ENCODE peak calls at places on chromosome 9, in six cellular contexts. M is K562, A is A549, D is HepG2, Z is GM12878, R is endothelial cell of umbilical vein. Q is an unnamed sample.

GRCh38 chr9:4691794-4692193 is 12.4 kb downstream of the CDC37L1 start:
- DNase-seq in M (no peak), A (no peak), Z (no peak), R (no peak), D (no peak), Q (no peak)

GRCh38 chr9:131500377-131500776 is 2.3 kb upstream of the POMT1 start:
- DNase-seq in R (no peak), A (no peak), Z (no peak), M (no peak), D (no peak), Q (peak)

GRCh38 chr9:36398745-36399144 is 1.3 kb downstream of the RNF38 start:
- DNase-seq in D (no peak), A (no peak), R (no peak), M (no peak), Z (no peak), Q (no peak)

GRCh38 chr9:133976191-133976861 is 15.8 kb downstream of the VAV2 start:
- DNase-seq in Z (no peak), D (no peak), A (no peak), R (no peak), M (no peak), Q (no peak)

GRCh38 chr9:86187121-86187520 is 72.3 kb downstream of the C9orf153 start:
- DNase-seq in Z (no peak), D (peak), A (no peak), R (no peak), M (no peak), Q (no peak)

GRCh38 chr9:9881692-9882091 is 731.1 kb downstream of the PTPRD start:
- DNase-seq in M (no peak), A (no peak), D (no peak), R (no peak), Z (no peak), Q (no peak)

GRCh38 chr9:128146591-128147120 is 2.6 kb upstream of the LCN2 start:
- DNase-seq in M (no peak), D (no peak), R (no peak), A (no peak), Z (no peak), Q (no peak)

GRCh38 chr9:96884443-96884842 is 30.1 kb upstream of the ZNF782 start:
- DNase-seq in Z (no peak), M (peak), A (peak), R (peak), D (peak), Q (no peak)

GRCh38 chr9:77752566-77752965 is 104.4 kb upstream of the GNA14 start:
- DNase-seq in A (no peak), M (no peak), Z (no peak), D (no peak), R (no peak), Q (no peak)

GRCh38 chr9:3385871-3386270 is 139.9 kb downstream of the RFX3 start:
- DNase-seq in D (no peak), M (no peak), A (no peak), Z (peak), R (no peak), Q (no peak)

GRCh38 chr9:117414220-117414905 is 494 bp downstream of the ASTN2 start:
- DNase-seq in M (peak), Z (no peak), R (no peak), A (no peak), D (no peak), Q (no peak)

GRCh38 chr9:31730398-31730797 is 654.0 kb upstream of the ACO1 start:
- DNase-seq in M (no peak), D (no peak), Z (no peak), R (no peak), A (no peak), Q (no peak)

GRCh38 chr9:88980732-88981336 is 10.4 kb upstream of the S1PR3 start:
- DNase-seq in A (no peak), R (no peak), D (no peak), M (no peak), Z (no peak), Q (no peak)

GRCh38 chr9:127934248-127934647 is 3.4 kb downstream of the DPM2 start:
- DNase-seq in D (no peak), A (no peak), Z (no peak), M (no peak), R (no peak), Q (no peak)

GRCh38 chr9:116355153-116355827 is 201.7 kb downstream of the PAPPA start:
- DNase-seq in D (peak), A (no peak), Z (no peak), R (no peak), M (no peak), Q (peak)

GRCh38 chr9:35741740-35742139 is 7.3 kb downstream of the GBA2 start:
- DNase-seq in Z (no peak), R (no peak), D (no peak), M (no peak), A (no peak), Q (peak)

GRCh38 chr9:33297455-33297854 is 7.1 kb downstream of the NFX1 start:
- DNase-seq in M (peak), A (no peak), Z (peak), R (peak), D (no peak), Q (peak)

GRCh38 chr9:89632136-89633135 is 27.6 kb downstream of the GADD45G start:
- DNase-seq in Z (no peak), R (no peak), M (no peak), D (peak), A (no peak), Q (no peak)

GRCh38 chr9:4062966-4063365 is 236.9 kb downstream of the GLIS3 start:
- DNase-seq in M (no peak), Z (no peak), D (no peak), R (no peak), A (no peak), Q (no peak)

GRCh38 chr9:88798476-88798875 is 192.8 kb upstream of the S1PR3 start:
- DNase-seq in M (no peak), A (no peak), D (no peak), R (no peak), Z (no peak), Q (no peak)

GRCh38 chr9:16833285-16833684 is 37.2 kb downstream of the BNC2 start:
- DNase-seq in D (no peak), M (no peak), A (no peak), R (no peak), Z (no peak), Q (no peak)

GRCh38 chr9:69932901-69933300 is 110.7 kb upstream of the MAMDC2 start:
- DNase-seq in A (peak), D (peak), R (peak), M (no peak), Z (no peak), Q (peak)

GRCh38 chr9:70531286-70531685 is 116.8 kb upstream of the KLF9 start:
- DNase-seq in M (no peak), Z (no peak), R (no peak), A (no peak), D (no peak), Q (no peak)

GRCh38 chr9:135209852-135210251 is 122.4 kb downstream of the OLFM1 start:
- DNase-seq in D (no peak), R (no peak), Z (no peak), M (no peak), A (no peak), Q (no peak)

GRCh38 chr9:84397822-84398221 is 57.3 kb upstream of the SLC28A3 start:
- DNase-seq in M (no peak), D (no peak), R (peak), Z (no peak), A (no peak), Q (no peak)

GRCh38 chr9:4748612-4749011 is 7.6 kb upstream of the AK3 start:
- DNase-seq in M (peak), Z (no peak), A (no peak), R (no peak), D (no peak), Q (no peak)

GRCh38 chr9:134545213-134546211 is 96.1 kb upstream of the COL5A1 start:
- DNase-seq in A (no peak), D (no peak), Z (no peak), R (no peak), M (no peak), Q (no peak)

GRCh38 chr9:127979333-127980055 is 1.3 kb downstream of the EEIG1 start:
- DNase-seq in R (peak), M (peak), A (no peak), Z (no peak), D (peak), Q (peak)

GRCh38 chr9:124505901-124506346 is 1.3 kb downstream of the NR5A1 start:
- DNase-seq in R (no peak), D (no peak), Z (no peak), M (no peak), A (no peak), Q (no peak)

GRCh38 chr9:16031486-16031885 is 478.6 kb downstream of the CCDC171 start:
- DNase-seq in Z (no peak), R (no peak), M (no peak), D (no peak), A (no peak), Q (no peak)

GRCh38 chr9:130208600-130209347 is 36.6 kb downstream of the NCS1 start:
- DNase-seq in A (no peak), M (peak), R (no peak), D (no peak), Z (no peak), Q (peak)

GRCh38 chr9:129336130-129336528 is 158.1 kb upstream of the IER5L start:
- DNase-seq in M (no peak), D (no peak), R (no peak), A (no peak), Z (no peak), Q (no peak)

GRCh38 chr9:85248514-85249312 is 493.0 kb downstream of the AGTPBP1 start:
- DNase-seq in D (no peak), Z (no peak), R (no peak), M (no peak), A (no peak), Q (no peak)

GRCh38 chr9:126456396-126456795 is 129.8 kb downstream of the MVB12B start:
- DNase-seq in A (no peak), M (no peak), Z (no peak), R (no peak), D (no peak), Q (no peak)

GRCh38 chr9:37209431-37210386 is 89.3 kb downstream of the ZCCHC7 start:
- DNase-seq in A (no peak), Z (no peak), M (peak), D (peak), R (peak), Q (no peak)

GRCh38 chr9:85543196-85543595 is 198.6 kb downstream of the AGTPBP1 start:
- DNase-seq in D (no peak), A (no peak), M (no peak), Z (no peak), R (no peak), Q (no peak)

GRCh38 chr9:119322137-119322695 is 47.0 kb downstream of the BRINP1 start:
- DNase-seq in A (no peak), R (no peak), Z (no peak), D (peak), M (no peak), Q (peak)

GRCh38 chr9:136118061-136118366 is 661 bp downstream of the TMEM250 start:
- DNase-seq in D (no peak), R (peak), A (no peak), M (no peak), Z (no peak), Q (peak)

GRCh38 chr9:93651521-93651950 is 75.2 kb downstream of the PHF2 start:
- DNase-seq in A (no peak), D (no peak), M (no peak), R (no peak), Z (no peak), Q (no peak)

GRCh38 chr9:125732562-125732961 is 14.6 kb upstream of the PBX3 start:
- DNase-seq in D (no peak), A (no peak), Z (no peak), M (no peak), R (no peak), Q (no peak)

GRCh38 chr9:20012232-20012631 is 223.4 kb upstream of the SLC24A2 start:
- DNase-seq in R (no peak), M (no peak), D (no peak), Z (no peak), A (no peak), Q (no peak)
- TF ChIP-seq MYC in R (no peak), M (no peak), D (no peak), Z (no peak), A (no peak), Q (no peak)

DNA sequence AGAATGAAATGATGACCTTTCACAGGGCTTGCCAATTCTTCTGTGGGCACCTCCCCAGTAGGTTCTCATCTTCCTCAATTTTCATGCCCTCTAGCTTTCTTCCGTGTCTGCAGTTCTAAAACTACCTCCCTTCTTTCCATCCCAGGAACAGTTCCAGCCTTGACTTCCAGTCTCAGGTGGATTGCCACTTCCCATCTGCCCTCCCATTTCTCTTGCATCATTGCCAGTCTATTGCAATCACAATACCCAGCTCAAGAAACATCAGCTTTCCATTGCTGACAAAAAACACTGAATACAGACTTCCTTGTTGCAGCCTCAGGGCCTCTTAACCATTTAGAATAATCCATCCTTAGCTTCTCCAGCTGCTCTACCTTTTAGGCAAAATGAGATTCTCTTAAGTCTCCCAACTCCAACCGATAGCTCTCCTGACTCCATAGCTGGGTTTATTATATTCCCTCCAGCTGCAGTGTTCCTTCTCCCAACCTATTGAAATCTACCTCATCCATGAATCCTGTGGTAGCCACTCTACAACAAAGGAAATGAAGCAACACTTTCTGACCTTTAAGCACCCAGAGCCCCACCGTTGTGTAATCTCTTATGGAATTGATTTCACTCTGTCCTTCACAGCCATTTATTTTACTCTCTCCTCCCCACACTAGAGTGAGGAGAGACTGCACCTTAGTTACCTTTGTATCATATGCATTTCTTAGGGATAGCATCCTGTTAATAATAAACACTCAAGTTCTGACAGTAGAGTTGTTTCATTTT is 75.6 kb upstream of the PCA3 start:
- DNase-seq in M (no peak), Z (no peak), D (peak), R (no peak), A (no peak), Q (no peak)
- TF ChIP-seq POLR2A in M (no peak), Z (no peak), D (no peak), R (no peak), A (no peak), Q (no peak)

GRCh38 chr9:121541256-121541655 is 41.6 kb upstream of the GGTA1 start:
- DNase-seq in R (no peak), M (no peak), Z (no peak), D (no peak), A (no peak), Q (no peak)

GRCh38 chr9:121532881-121533280 is 33.2 kb upstream of the GGTA1 start:
- DNase-seq in M (no peak), Z (no peak), R (no peak), A (no peak), D (no peak), Q (no peak)

GRCh38 chr9:121538221-121538620 is 38.6 kb upstream of the GGTA1 start:
- DNase-seq in R (no peak), D (peak), A (no peak), Z (no peak), M (no peak), Q (no peak)

GRCh38 chr9:121541945-121542344 is 42.3 kb upstream of the GGTA1 start:
- DNase-seq in D (no peak), Z (no peak), M (no peak), A (no peak), R (no peak), Q (no peak)

DNA sequence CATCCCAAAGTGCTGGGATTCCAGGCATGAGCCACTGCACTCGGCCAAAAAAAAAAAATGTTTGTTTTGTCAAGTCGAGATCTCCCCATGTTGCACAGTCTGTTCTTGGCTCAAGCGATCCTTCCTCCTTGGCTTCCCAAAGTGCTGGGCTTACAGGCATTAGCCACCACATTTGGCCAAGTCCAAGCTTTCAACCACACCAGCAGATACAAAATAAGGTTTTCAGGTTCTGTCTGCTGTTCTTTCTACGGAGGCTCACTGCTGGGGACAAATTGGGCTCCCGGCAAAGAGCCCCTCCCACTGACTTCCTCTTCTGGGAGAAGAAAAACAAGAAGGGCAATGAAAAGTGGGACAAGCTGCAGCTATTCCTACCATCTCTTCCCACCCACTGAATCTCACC is 37.6 kb upstream of the GGTA1 start:
- DNase-seq in A (no peak), Z (no peak), D (no peak), M (no peak), R (no peak), Q (no peak)
- TF ChIP-seq MYC in A (no peak), Z (no peak), D (no peak), M (no peak), R (no peak), Q (no peak)

GRCh38 chr9:91193658-91194391 is 167.9 kb downstream of the AUH start:
- DNase-seq in M (peak), Z (no peak), R (peak), D (peak), A (peak), Q (peak)

GRCh38 chr9:91192785-91193657 is 168.7 kb downstream of the AUH start:
- DNase-seq in A (peak), Z (no peak), M (peak), R (peak), D (peak), Q (peak)

GRCh38 chr9:91191443-91192378 is 170.0 kb downstream of the AUH start:
- DNase-seq in R (no peak), M (no peak), D (no peak), A (no peak), Z (no peak), Q (no peak)

GRCh38 chr9:91190062-91190461 is 171.7 kb downstream of the AUH start:
- DNase-seq in M (no peak), R (no peak), A (no peak), D (no peak), Z (no peak), Q (no peak)

GRCh38 chr9:91192379-91192775 is 169.3 kb downstream of the AUH start:
- DNase-seq in Z (no peak), A (no peak), M (no peak), D (peak), R (no peak), Q (no peak)
- TF ChIP-seq POLR2A in Z (no peak), A (no peak), M (no peak), D (no peak), R (no peak), Q (no peak)

GRCh38 chr9:14661421-14662059 is 31.7 kb downstream of the ZDHHC21 start:
- DNase-seq in M (peak), Z (no peak), A (no peak), D (peak), R (peak), Q (peak)

GRCh38 chr9:14662060-14662453 is 31.2 kb downstream of the ZDHHC21 start:
- DNase-seq in A (no peak), M (no peak), D (no peak), R (no peak), Z (no peak), Q (no peak)

GRCh38 chr9:14654932-14655331 is 38.3 kb downstream of the ZDHHC21 start:
- DNase-seq in Z (no peak), R (peak), D (no peak), A (no peak), M (no peak), Q (peak)

GRCh38 chr9:14660721-14661120 is 32.5 kb downstream of the ZDHHC21 start:
- DNase-seq in R (no peak), A (no peak), M (no peak), Z (no peak), D (no peak), Q (no peak)
- TF ChIP-seq MYC in R (no peak), A (no peak), M (no peak), Z (no peak), D (no peak), Q (no peak)

DNA sequence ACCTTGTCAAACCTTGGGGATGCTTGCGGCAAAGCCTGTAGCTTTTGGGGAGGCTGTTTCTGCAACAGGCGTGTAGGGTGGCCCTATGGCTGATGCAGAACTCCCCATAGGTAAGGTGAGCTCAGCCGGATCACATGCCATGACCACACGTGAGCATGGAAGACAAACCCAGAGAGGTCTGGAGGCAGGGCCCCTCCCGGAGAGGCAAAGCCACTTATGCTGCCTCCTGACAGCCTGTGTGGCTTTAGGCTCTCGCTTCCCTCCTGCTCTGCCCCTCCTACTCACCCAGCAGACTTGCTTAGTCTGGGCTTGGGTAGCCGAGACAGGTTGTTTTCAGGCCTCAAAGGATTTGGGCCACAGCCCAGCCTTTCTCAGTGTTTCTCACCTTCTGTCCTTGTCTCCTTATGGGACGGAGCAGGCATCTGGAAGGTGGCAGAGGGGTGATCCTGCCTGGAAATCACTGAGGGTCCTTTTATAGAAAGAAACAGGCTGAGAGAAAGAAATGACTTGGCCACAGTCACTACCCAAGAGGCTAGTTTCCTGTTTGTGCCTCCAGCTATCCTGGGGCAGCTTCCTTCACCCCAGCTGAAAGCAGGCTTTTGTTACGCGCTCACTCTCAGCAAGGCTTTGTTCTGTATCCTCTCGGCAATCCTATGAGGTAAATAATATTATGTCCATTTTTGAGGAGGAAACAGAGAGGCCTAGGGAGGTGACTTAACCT is 89.9 kb downstream of the DAB2IP start:
- DNase-seq in Z (no peak), M (no peak), D (no peak), R (peak), A (no peak), Q (no peak)
- TF ChIP-seq POLR2A in Z (no peak), M (no peak), D (no peak), R (no peak), A (no peak), Q (no peak)